ENCODE peak calls at places on chromosomes 13 and 19, in six cellular contexts. One of them, this sample, is unnamed.

GRCh38 chr13:48853381-48854102 is 122.2 kb upstream of the FNDC3A start:
- DNase-seq in T-cell: no peak
- DNase-seq in progenitor cell of endocrine pancreas: no peak
- DNase-seq in NCI-H345: no peak
- DNase-seq in cardiac muscle cell: peak; percentile 39
- DNase-seq in epithelial cell of esophagus: no peak
- DNase-seq in this sample: no peak

GRCh38 chr13:111387945-111388600 is 67.6 kb downstream of the TEX29 start:
- DNase-seq in T-cell: no peak
- DNase-seq in progenitor cell of endocrine pancreas: no peak
- DNase-seq in NCI-H345: no peak
- DNase-seq in cardiac muscle cell: no peak
- DNase-seq in epithelial cell of esophagus: no peak
- DNase-seq in this sample: no peak

GRCh38 chr13:113275387-113275786 is 21.7 kb upstream of the LAMP1 start:
- DNase-seq in T-cell: no peak
- DNase-seq in progenitor cell of endocrine pancreas: peak; percentile 19
- DNase-seq in NCI-H345: peak; percentile 12
- DNase-seq in cardiac muscle cell: peak; percentile 68
- DNase-seq in epithelial cell of esophagus: peak; percentile 66
- DNase-seq in this sample: peak; percentile 60

GRCh38 chr19:36054733-36055686 is at the start of gene WDR62:
- DNase-seq in T-cell: peak; percentile 15
- DNase-seq in progenitor cell of endocrine pancreas: peak; percentile 92
- DNase-seq in NCI-H345: peak; percentile 99
- DNase-seq in cardiac muscle cell: peak; percentile 94
- DNase-seq in epithelial cell of esophagus: peak; percentile 94
- DNase-seq in this sample: peak; percentile 96

GRCh38 chr13:40120288-40120687 is 464.8 kb downstream of the COG6 start:
- DNase-seq in T-cell: no peak
- DNase-seq in progenitor cell of endocrine pancreas: no peak
- DNase-seq in NCI-H345: no peak
- DNase-seq in cardiac muscle cell: peak; percentile 88
- DNase-seq in epithelial cell of esophagus: peak; percentile 37
- DNase-seq in this sample: no peak

GRCh38 chr19:50568321-50569022 is at the start of gene LRRC4B:
- DNase-seq in T-cell: no peak
- DNase-seq in progenitor cell of endocrine pancreas: no peak
- DNase-seq in NCI-H345: no peak
- DNase-seq in cardiac muscle cell: peak; percentile 16
- DNase-seq in epithelial cell of esophagus: no peak
- DNase-seq in this sample: peak; percentile 20

GRCh38 chr13:98496239-98496668 is 80.7 kb downstream of the STK24 start:
- DNase-seq in T-cell: no peak
- DNase-seq in progenitor cell of endocrine pancreas: no peak
- DNase-seq in NCI-H345: no peak
- DNase-seq in cardiac muscle cell: no peak
- DNase-seq in epithelial cell of esophagus: no peak
- DNase-seq in this sample: no peak

GRCh38 chr19:15213715-15214381 is 13.1 kb upstream of the NOTCH3 start:
- DNase-seq in T-cell: no peak
- DNase-seq in progenitor cell of endocrine pancreas: no peak
- DNase-seq in NCI-H345: no peak
- DNase-seq in cardiac muscle cell: peak; percentile 62
- DNase-seq in epithelial cell of esophagus: no peak
- DNase-seq in this sample: peak; percentile 61

GRCh38 chr19:56126983-56127780 is 6.1 kb upstream of the ZNF787 start:
- DNase-seq in T-cell: no peak
- DNase-seq in progenitor cell of endocrine pancreas: no peak
- DNase-seq in NCI-H345: no peak
- DNase-seq in cardiac muscle cell: no peak
- DNase-seq in epithelial cell of esophagus: no peak
- DNase-seq in this sample: no peak

GRCh38 chr13:58574791-58575190 is 943.2 kb downstream of the PCDH17 start:
- DNase-seq in T-cell: no peak
- DNase-seq in progenitor cell of endocrine pancreas: no peak
- DNase-seq in NCI-H345: no peak
- DNase-seq in cardiac muscle cell: no peak
- DNase-seq in epithelial cell of esophagus: no peak
- DNase-seq in this sample: no peak

GRCh38 chr19:15926484-15926883 is 7.8 kb downstream of the CYP4F11 start:
- DNase-seq in T-cell: no peak
- DNase-seq in progenitor cell of endocrine pancreas: no peak
- DNase-seq in NCI-H345: no peak
- DNase-seq in cardiac muscle cell: no peak
- DNase-seq in epithelial cell of esophagus: no peak
- DNase-seq in this sample: no peak

This sample was measured in MG63.